ENCODE peak calls at places on chromosomes 3 and 15, in ten cellular contexts. One of them, this sample, is unnamed.

GRCh38 chr15:63969652-63970421 is 76.4 kb downstream of the DAPK2 start:
- DNase-seq in upper lobe of right lung: peak; percentile 74
- DNase-seq in activated T-helper 1 cell treated with Interleukin-2 at 50 U/mL for 16 hours: no peak
- DNase-seq in NCI-H69: peak; percentile 29
- DNase-seq in breast epithelium: no peak
- DNase-seq in AG04450: no peak
- DNase-seq in type B pancreatic cell: no peak
- DNase-seq in hypothalamus: no peak
- DNase-seq in naive thymus-derived CD8-positive, alpha-beta T cell: no peak
- DNase-seq in activated gamma-delta T cell treated with Interleukin-2 at 50 U/mL for 16 hours: no peak
- DNase-seq in this sample: peak; percentile 39

GRCh38 chr15:57772223-57772957 is 65.9 kb downstream of the POLR2M start:
- DNase-seq in upper lobe of right lung: no peak
- DNase-seq in activated T-helper 1 cell treated with Interleukin-2 at 50 U/mL for 16 hours: no peak
- DNase-seq in NCI-H69: no peak
- DNase-seq in breast epithelium: no peak
- DNase-seq in AG04450: no peak
- DNase-seq in type B pancreatic cell: no peak
- DNase-seq in hypothalamus: no peak
- DNase-seq in naive thymus-derived CD8-positive, alpha-beta T cell: no peak
- DNase-seq in activated gamma-delta T cell treated with Interleukin-2 at 50 U/mL for 16 hours: no peak
- DNase-seq in this sample: no peak

GRCh38 chr3:40299721-40300335 is 9.7 kb upstream of the EIF1B start:
- DNase-seq in upper lobe of right lung: no peak
- DNase-seq in activated T-helper 1 cell treated with Interleukin-2 at 50 U/mL for 16 hours: no peak
- DNase-seq in NCI-H69: no peak
- DNase-seq in breast epithelium: no peak
- DNase-seq in AG04450: peak; percentile 45
- DNase-seq in type B pancreatic cell: no peak
- DNase-seq in hypothalamus: no peak
- DNase-seq in naive thymus-derived CD8-positive, alpha-beta T cell: no peak
- DNase-seq in activated gamma-delta T cell treated with Interleukin-2 at 50 U/mL for 16 hours: no peak
- DNase-seq in this sample: no peak

GRCh38 chr3:56758539-56758981 is 43.2 kb downstream of the ARHGEF3 start:
- DNase-seq in upper lobe of right lung: no peak
- DNase-seq in activated T-helper 1 cell treated with Interleukin-2 at 50 U/mL for 16 hours: no peak
- DNase-seq in NCI-H69: peak; percentile 4
- DNase-seq in breast epithelium: no peak
- DNase-seq in AG04450: peak; percentile 68
- DNase-seq in type B pancreatic cell: no peak
- DNase-seq in hypothalamus: no peak
- DNase-seq in naive thymus-derived CD8-positive, alpha-beta T cell: peak; percentile 35
- DNase-seq in activated gamma-delta T cell treated with Interleukin-2 at 50 U/mL for 16 hours: no peak
- DNase-seq in this sample: peak; percentile 27

GRCh38 chr3:11612515-11613184 is 31.1 kb downstream of the VGLL4 start:
- DNase-seq in upper lobe of right lung: no peak
- DNase-seq in activated T-helper 1 cell treated with Interleukin-2 at 50 U/mL for 16 hours: no peak
- DNase-seq in NCI-H69: no peak
- DNase-seq in breast epithelium: no peak
- DNase-seq in AG04450: no peak
- DNase-seq in type B pancreatic cell: no peak
- DNase-seq in hypothalamus: no peak
- DNase-seq in naive thymus-derived CD8-positive, alpha-beta T cell: no peak
- DNase-seq in activated gamma-delta T cell treated with Interleukin-2 at 50 U/mL for 16 hours: no peak
- DNase-seq in this sample: no peak

GRCh38 chr3:149004622-149005021 is 13.3 kb downstream of the GYG1 start:
- DNase-seq in upper lobe of right lung: no peak
- DNase-seq in activated T-helper 1 cell treated with Interleukin-2 at 50 U/mL for 16 hours: no peak
- DNase-seq in NCI-H69: peak; percentile 48
- DNase-seq in breast epithelium: no peak
- DNase-seq in AG04450: no peak
- DNase-seq in type B pancreatic cell: no peak
- DNase-seq in hypothalamus: peak; percentile 13
- DNase-seq in naive thymus-derived CD8-positive, alpha-beta T cell: no peak
- DNase-seq in activated gamma-delta T cell treated with Interleukin-2 at 50 U/mL for 16 hours: no peak
- DNase-seq in this sample: peak; percentile 91

GRCh38 chr3:111845996-111846395 is 13.1 kb upstream of the PHLDB2 start:
- DNase-seq in upper lobe of right lung: no peak
- DNase-seq in activated T-helper 1 cell treated with Interleukin-2 at 50 U/mL for 16 hours: no peak
- DNase-seq in NCI-H69: no peak
- DNase-seq in breast epithelium: no peak
- DNase-seq in AG04450: no peak
- DNase-seq in type B pancreatic cell: no peak
- DNase-seq in hypothalamus: no peak
- DNase-seq in naive thymus-derived CD8-positive, alpha-beta T cell: no peak
- DNase-seq in activated gamma-delta T cell treated with Interleukin-2 at 50 U/mL for 16 hours: no peak
- DNase-seq in this sample: no peak

GRCh38 chr15:48463366-48463880 is 132.2 kb downstream of the DUT start:
- DNase-seq in upper lobe of right lung: no peak
- DNase-seq in activated T-helper 1 cell treated with Interleukin-2 at 50 U/mL for 16 hours: no peak
- DNase-seq in NCI-H69: no peak
- DNase-seq in breast epithelium: no peak
- DNase-seq in AG04450: no peak
- DNase-seq in type B pancreatic cell: no peak
- DNase-seq in hypothalamus: no peak
- DNase-seq in naive thymus-derived CD8-positive, alpha-beta T cell: no peak
- DNase-seq in activated gamma-delta T cell treated with Interleukin-2 at 50 U/mL for 16 hours: no peak
- DNase-seq in this sample: no peak

GRCh38 chr15:56242576-56243116 is 1.0 kb downstream of the RFX7 start:
- DNase-seq in upper lobe of right lung: no peak
- DNase-seq in activated T-helper 1 cell treated with Interleukin-2 at 50 U/mL for 16 hours: no peak
- DNase-seq in NCI-H69: no peak
- DNase-seq in breast epithelium: no peak
- DNase-seq in AG04450: no peak
- DNase-seq in type B pancreatic cell: no peak
- DNase-seq in hypothalamus: no peak
- DNase-seq in naive thymus-derived CD8-positive, alpha-beta T cell: peak; percentile 10
- DNase-seq in activated gamma-delta T cell treated with Interleukin-2 at 50 U/mL for 16 hours: no peak
- DNase-seq in this sample: no peak

GRCh38 chr3:128402319-128402718 is 64.4 kb downstream of the DNAJB8 start:
- DNase-seq in upper lobe of right lung: no peak
- DNase-seq in activated T-helper 1 cell treated with Interleukin-2 at 50 U/mL for 16 hours: no peak
- DNase-seq in NCI-H69: peak; percentile 37
- DNase-seq in breast epithelium: no peak
- DNase-seq in AG04450: no peak
- DNase-seq in type B pancreatic cell: no peak
- DNase-seq in hypothalamus: no peak
- DNase-seq in naive thymus-derived CD8-positive, alpha-beta T cell: no peak
- DNase-seq in activated gamma-delta T cell treated with Interleukin-2 at 50 U/mL for 16 hours: no peak
- DNase-seq in this sample: no peak

GRCh38 chr15:58839485-58839884 is 68.4 kb downstream of the MINDY2 start:
- DNase-seq in upper lobe of right lung: no peak
- DNase-seq in activated T-helper 1 cell treated with Interleukin-2 at 50 U/mL for 16 hours: no peak
- DNase-seq in NCI-H69: peak; percentile 22
- DNase-seq in breast epithelium: no peak
- DNase-seq in AG04450: no peak
- DNase-seq in type B pancreatic cell: no peak
- DNase-seq in hypothalamus: no peak
- DNase-seq in naive thymus-derived CD8-positive, alpha-beta T cell: no peak
- DNase-seq in activated gamma-delta T cell treated with Interleukin-2 at 50 U/mL for 16 hours: no peak
- DNase-seq in this sample: no peak

GRCh38 chr3:72405943-72406585 is 442.2 kb downstream of the SHQ1 start:
- DNase-seq in upper lobe of right lung: no peak
- DNase-seq in activated T-helper 1 cell treated with Interleukin-2 at 50 U/mL for 16 hours: no peak
- DNase-seq in NCI-H69: no peak
- DNase-seq in breast epithelium: no peak
- DNase-seq in AG04450: no peak
- DNase-seq in type B pancreatic cell: no peak
- DNase-seq in hypothalamus: no peak
- DNase-seq in naive thymus-derived CD8-positive, alpha-beta T cell: no peak
- DNase-seq in activated gamma-delta T cell treated with Interleukin-2 at 50 U/mL for 16 hours: no peak
- DNase-seq in this sample: no peak

GRCh38 chr3:64023861-64024223 is 548 bp upstream of the PSMD6 start:
- DNase-seq in upper lobe of right lung: no peak
- DNase-seq in activated T-helper 1 cell treated with Interleukin-2 at 50 U/mL for 16 hours: no peak
- DNase-seq in NCI-H69: no peak
- DNase-seq in breast epithelium: no peak
- DNase-seq in AG04450: no peak
- DNase-seq in type B pancreatic cell: no peak
- DNase-seq in hypothalamus: no peak
- DNase-seq in naive thymus-derived CD8-positive, alpha-beta T cell: no peak
- DNase-seq in activated gamma-delta T cell treated with Interleukin-2 at 50 U/mL for 16 hours: no peak
- DNase-seq in this sample: no peak

GRCh38 chr15:75694241-75695182 is 18.1 kb downstream of the CSPG4 start:
- DNase-seq in upper lobe of right lung: no peak
- DNase-seq in activated T-helper 1 cell treated with Interleukin-2 at 50 U/mL for 16 hours: no peak
- DNase-seq in NCI-H69: peak; percentile 49
- DNase-seq in breast epithelium: no peak
- DNase-seq in AG04450: peak; percentile 96
- DNase-seq in type B pancreatic cell: no peak
- DNase-seq in hypothalamus: peak; percentile 43
- DNase-seq in naive thymus-derived CD8-positive, alpha-beta T cell: no peak
- DNase-seq in activated gamma-delta T cell treated with Interleukin-2 at 50 U/mL for 16 hours: no peak
- DNase-seq in this sample: peak; percentile 56

GRCh38 chr15:40307421-40308165 is at the start of gene PLCB2:
- DNase-seq in upper lobe of right lung: peak; percentile 81
- DNase-seq in activated T-helper 1 cell treated with Interleukin-2 at 50 U/mL for 16 hours: peak; percentile 61
- DNase-seq in NCI-H69: peak; percentile 62
- DNase-seq in breast epithelium: no peak
- DNase-seq in AG04450: no peak
- DNase-seq in type B pancreatic cell: no peak
- DNase-seq in hypothalamus: peak; percentile 28
- DNase-seq in naive thymus-derived CD8-positive, alpha-beta T cell: peak; percentile 80
- DNase-seq in activated gamma-delta T cell treated with Interleukin-2 at 50 U/mL for 16 hours: peak; percentile 66
- DNase-seq in this sample: peak; percentile 31

GRCh38 chr15:21261396-21261964 is 178.8 kb downstream of the POTEB3 start:
- DNase-seq in upper lobe of right lung: peak; percentile 73
- DNase-seq in activated T-helper 1 cell treated with Interleukin-2 at 50 U/mL for 16 hours: no peak
- DNase-seq in NCI-H69: no peak
- DNase-seq in breast epithelium: peak; percentile 47
- DNase-seq in AG04450: no peak
- DNase-seq in type B pancreatic cell: no peak
- DNase-seq in hypothalamus: no peak
- DNase-seq in naive thymus-derived CD8-positive, alpha-beta T cell: no peak
- DNase-seq in activated gamma-delta T cell treated with Interleukin-2 at 50 U/mL for 16 hours: no peak
- DNase-seq in this sample: no peak

GRCh38 chr3:47261301-47261700 is 21.3 kb downstream of the KIF9 start:
- DNase-seq in upper lobe of right lung: peak; percentile 29
- DNase-seq in activated T-helper 1 cell treated with Interleukin-2 at 50 U/mL for 16 hours: no peak
- DNase-seq in NCI-H69: peak; percentile 7
- DNase-seq in breast epithelium: no peak
- DNase-seq in AG04450: no peak
- DNase-seq in type B pancreatic cell: no peak
- DNase-seq in hypothalamus: no peak
- DNase-seq in naive thymus-derived CD8-positive, alpha-beta T cell: no peak
- DNase-seq in activated gamma-delta T cell treated with Interleukin-2 at 50 U/mL for 16 hours: no peak
- DNase-seq in this sample: no peak

GRCh38 chr15:74997161-74997942 is 2.0 kb downstream of the SCAMP5 start:
- DNase-seq in upper lobe of right lung: no peak
- DNase-seq in activated T-helper 1 cell treated with Interleukin-2 at 50 U/mL for 16 hours: no peak
- DNase-seq in NCI-H69: peak; percentile 13
- DNase-seq in breast epithelium: no peak
- DNase-seq in AG04450: no peak
- DNase-seq in type B pancreatic cell: no peak
- DNase-seq in hypothalamus: no peak
- DNase-seq in naive thymus-derived CD8-positive, alpha-beta T cell: no peak
- DNase-seq in activated gamma-delta T cell treated with Interleukin-2 at 50 U/mL for 16 hours: no peak
- DNase-seq in this sample: no peak